ENCODE peak calls at places on chromosome 16, in four cellular contexts. One of them, this sample, is unnamed.

GRCh38 chr16:12784076-12784475 is 19.6 kb downstream of the CPPED1 start:
- DNase-seq in HepG2: no peak
- DNase-seq in H1: no peak
- DNase-seq in SK-N-SH: no peak
- DNase-seq in this sample: no peak

GRCh38 chr16:57628008-57628781 is at the start of gene ADGRG1:
- DNase-seq in H1: peak
- DNase-seq in HepG2: peak
- DNase-seq in SK-N-SH: peak
- DNase-seq in this sample: no peak

GRCh38 chr16:24900230-24900629 is 54.5 kb downstream of the SLC5A11 start:
- DNase-seq in SK-N-SH: no peak
- DNase-seq in H1: no peak
- DNase-seq in HepG2: no peak
- DNase-seq in this sample: no peak

GRCh38 chr16:71453051-71453450 is 9.0 kb downstream of the ZNF23 start:
- DNase-seq in H1: no peak
- DNase-seq in SK-N-SH: no peak
- DNase-seq in HepG2: no peak
- DNase-seq in this sample: no peak

GRCh38 chr16:46885960-46886763 is 2.0 kb downstream of the GPT2 start:
- DNase-seq in HepG2: no peak
- DNase-seq in SK-N-SH: peak
- DNase-seq in H1: no peak
- DNase-seq in this sample: no peak

GRCh38 chr16:87538594-87538993 is 45.8 kb upstream of the ZCCHC14 start:
- DNase-seq in H1: no peak
- DNase-seq in SK-N-SH: no peak
- DNase-seq in HepG2: no peak
- DNase-seq in this sample: no peak

GRCh38 chr16:14373901-14374300 is 256.2 kb downstream of the PARN start:
- DNase-seq in H1: no peak
- DNase-seq in SK-N-SH: no peak
- DNase-seq in HepG2: no peak
- DNase-seq in this sample: no peak

GRCh38 chr16:75534560-75535205 is 1.2 kb downstream of the CHST5 start:
- DNase-seq in H1: no peak
- DNase-seq in HepG2: no peak
- DNase-seq in SK-N-SH: no peak
- DNase-seq in this sample: no peak

GRCh38 chr16:2331932-2332267 is 8.6 kb downstream of the ABCA3 start:
- DNase-seq in HepG2: no peak
- DNase-seq in H1: no peak
- DNase-seq in SK-N-SH: no peak
- DNase-seq in this sample: no peak

GRCh38 chr16:50071075-50071671 is 5.4 kb downstream of the HEATR3 start:
- DNase-seq in HepG2: no peak
- DNase-seq in H1: no peak
- DNase-seq in SK-N-SH: no peak
- DNase-seq in this sample: no peak

GRCh38 chr16:67992661-67993206 is 6.5 kb downstream of the DPEP2 start:
- DNase-seq in HepG2: no peak
- DNase-seq in SK-N-SH: no peak
- DNase-seq in H1: no peak
- DNase-seq in this sample: no peak

GRCh38 chr16:68901910-68902309 is 58.6 kb downstream of the TANGO6 start:
- DNase-seq in HepG2: no peak
- DNase-seq in H1: no peak
- DNase-seq in SK-N-SH: no peak
- DNase-seq in this sample: no peak

GRCh38 chr16:56824335-56824734 is 40.7 kb upstream of the SLC12A3 start:
- DNase-seq in HepG2: peak
- DNase-seq in H1: no peak
- DNase-seq in SK-N-SH: no peak
- DNase-seq in this sample: no peak

GRCh38 chr16:29857133-29857760 is 5.8 kb downstream of the CDIPT start:
- DNase-seq in HepG2: no peak
- DNase-seq in SK-N-SH: no peak
- DNase-seq in H1: no peak
- DNase-seq in this sample: no peak

DNA sequence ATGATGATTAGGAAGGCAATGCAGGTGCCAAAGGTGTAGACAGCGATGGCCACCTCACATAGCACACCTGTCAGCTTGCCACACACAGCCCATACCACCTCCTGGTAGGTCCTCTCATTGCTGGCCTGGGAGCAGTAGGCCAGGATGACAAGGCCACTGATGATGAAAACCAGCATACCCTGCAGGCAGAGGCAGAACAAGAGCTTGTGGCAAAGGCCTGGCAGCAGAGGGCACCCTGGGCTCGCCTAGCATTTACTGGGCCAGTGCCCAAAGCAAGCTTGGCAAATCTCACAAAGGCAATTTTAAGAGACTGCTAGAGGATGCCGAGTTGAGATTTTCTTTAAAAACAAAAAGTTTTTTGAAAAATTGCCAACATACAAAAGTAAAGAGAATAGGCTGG is 5.9 kb downstream of the SLC38A7 start:
- DNase-seq in SK-N-SH: no peak
- DNase-seq in H1: no peak
- DNase-seq in HepG2: no peak
- DNase-seq in this sample: no peak
- TF ChIP-seq TCF12 in SK-N-SH: no peak
- TF ChIP-seq TCF12 in H1: no peak
- TF ChIP-seq TCF12 in HepG2: no peak
- TF ChIP-seq TCF12 in this sample: no peak

GRCh38 chr16:11742041-11742535 is 569 bp downstream of the TXNDC11 start:
- DNase-seq in SK-N-SH: no peak
- DNase-seq in H1: peak
- DNase-seq in HepG2: peak
- DNase-seq in this sample: no peak

GRCh38 chr16:11744075-11744470 is 1.4 kb upstream of the TXNDC11 start:
- DNase-seq in SK-N-SH: no peak
- DNase-seq in HepG2: no peak
- DNase-seq in H1: no peak
- DNase-seq in this sample: no peak

GRCh38 chr16:11743308-11744074 is 834 bp upstream of the TXNDC11 start:
- DNase-seq in HepG2: peak
- DNase-seq in SK-N-SH: peak
- DNase-seq in H1: no peak
- DNase-seq in this sample: no peak

GRCh38 chr16:11740567-11740966 is 2.1 kb downstream of the TXNDC11 start:
- DNase-seq in SK-N-SH: no peak
- DNase-seq in H1: no peak
- DNase-seq in HepG2: no peak
- DNase-seq in this sample: no peak

DNA sequence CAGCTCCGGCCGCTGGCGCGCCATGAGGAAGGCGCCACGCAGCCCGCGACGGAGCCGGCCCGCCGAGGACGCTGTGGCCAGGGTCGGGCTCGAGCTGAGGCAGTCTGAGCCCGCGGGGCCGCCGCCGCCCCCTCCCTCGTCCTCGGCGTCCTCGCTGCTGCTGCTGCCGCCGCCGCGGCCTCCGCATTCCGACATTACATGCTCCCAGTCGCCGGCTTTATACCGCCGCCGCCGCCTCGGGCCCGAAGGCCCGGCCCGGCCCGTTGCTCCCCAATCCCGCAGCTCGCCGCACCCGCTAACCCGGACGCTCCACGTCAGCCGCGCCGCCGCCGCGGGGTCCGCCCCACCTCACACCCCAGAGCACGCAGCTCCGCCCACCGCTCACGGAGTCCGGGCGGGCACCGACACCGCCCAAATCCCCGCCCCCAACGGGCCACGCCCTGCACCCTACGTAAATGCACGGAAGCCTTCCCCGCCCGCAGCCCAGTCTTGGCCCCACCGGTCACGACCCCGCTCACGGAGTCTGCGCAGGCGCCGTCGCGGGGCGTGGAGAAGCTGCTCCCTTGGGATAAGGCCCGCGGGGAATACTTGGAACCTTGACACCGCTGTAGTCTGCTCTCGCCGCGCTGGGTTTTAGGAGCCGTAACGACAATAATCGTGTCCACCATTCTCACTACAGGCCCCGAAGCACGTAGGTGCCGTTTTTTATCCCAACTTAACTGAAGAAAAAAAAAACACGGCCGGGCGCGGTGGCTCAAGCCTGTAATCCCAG is at the start of gene TXNDC11:
- DNase-seq in SK-N-SH: peak
- DNase-seq in HepG2: peak
- DNase-seq in H1: peak
- DNase-seq in this sample: peak
- TF ChIP-seq TCF12 in SK-N-SH: no peak
- TF ChIP-seq TCF12 in HepG2: no peak
- TF ChIP-seq TCF12 in H1: no peak
- TF ChIP-seq TCF12 in this sample: no peak

GRCh38 chr16:84044108-84044488 is 1.5 kb upstream of the SLC38A8 start:
- DNase-seq in HepG2: peak
- DNase-seq in SK-N-SH: peak
- DNase-seq in H1: no peak
- DNase-seq in this sample: no peak
- TF ChIP-seq TCF12 in HepG2: no peak
- TF ChIP-seq TCF12 in SK-N-SH: no peak
- TF ChIP-seq TCF12 in H1: no peak
- TF ChIP-seq TCF12 in this sample: no peak

DNA sequence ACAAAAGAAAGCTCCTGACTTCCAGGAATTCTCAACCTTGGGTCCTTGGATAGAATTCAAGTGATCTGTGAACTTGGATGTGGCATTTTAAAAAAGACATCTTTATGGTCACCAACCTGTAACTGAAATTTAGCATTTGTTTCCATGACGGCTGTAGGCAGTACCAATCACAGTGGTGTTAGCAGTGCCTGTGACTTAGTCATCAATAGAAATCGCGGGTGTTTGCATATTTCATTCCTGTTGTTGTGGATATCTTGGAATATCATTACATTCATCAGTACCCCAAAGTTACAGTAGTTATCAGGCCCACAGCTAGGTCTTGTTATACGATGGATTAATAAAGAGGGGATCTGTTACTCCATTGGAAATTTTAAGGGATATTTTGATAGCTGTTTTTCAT is 81.6 kb downstream of the CMIP start:
- DNase-seq in H1: no peak
- DNase-seq in SK-N-SH: no peak
- DNase-seq in HepG2: no peak
- DNase-seq in this sample: no peak
- TF ChIP-seq TCF12 in H1: no peak
- TF ChIP-seq TCF12 in SK-N-SH: no peak
- TF ChIP-seq TCF12 in HepG2: no peak
- TF ChIP-seq TCF12 in this sample: no peak

GRCh38 chr16:77273-77806 is 685 bp upstream of the MPG start:
- DNase-seq in HepG2: peak
- DNase-seq in SK-N-SH: peak
- DNase-seq in H1: peak
- DNase-seq in this sample: no peak
- TF ChIP-seq TCF12 in HepG2: no peak
- TF ChIP-seq TCF12 in SK-N-SH: no peak
- TF ChIP-seq TCF12 in H1: no peak
- TF ChIP-seq TCF12 in this sample: no peak

GRCh38 chr16:86411878-86412277 is 98.4 kb upstream of the FOXF1 start:
- DNase-seq in HepG2: no peak
- DNase-seq in H1: no peak
- DNase-seq in SK-N-SH: no peak
- DNase-seq in this sample: no peak
- TF ChIP-seq TCF12 in HepG2: no peak
- TF ChIP-seq TCF12 in H1: no peak
- TF ChIP-seq TCF12 in SK-N-SH: no peak
- TF ChIP-seq TCF12 in this sample: no peak

This sample was measured in GM12878.